ENCODE peak calls at places on chromosomes 11 and 22, in four cellular contexts. D, B, O and Z are unnamed samples.
A peak's percentile ranks its signal among the peaks of the same experiment; 100 is the strongest.

GRCh38 chr11:57324154-57324885 is 432 bp downstream of the TNKS1BP1 start:
- DNase-seq in D (peak; percentile 80), O (peak; percentile 76), B (peak; percentile 54), Z (no peak)

GRCh38 chr11:13964771-13965074 is 2.2 kb downstream of the SPON1 start:
- DNase-seq in B (no peak), D (no peak), O (no peak), Z (no peak)

GRCh38 chr11:122729139-122729538 is 73.6 kb downstream of the UBASH3B start:
- DNase-seq in D (no peak), O (no peak), B (no peak), Z (no peak)

GRCh38 chr11:107608809-107609208 is 17.9 kb downstream of the ELMOD1 start:
- DNase-seq in O (no peak), B (no peak), D (no peak), Z (no peak)

GRCh38 chr22:30989473-30989872 is 20.4 kb downstream of the TUG1 start:
- DNase-seq in O (no peak), D (no peak), B (no peak), Z (no peak)

GRCh38 chr22:38317995-38318715 is 922 bp upstream of the CSNK1E start:
- DNase-seq in O (no peak), B (peak; percentile 53), D (peak; percentile 78), Z (peak; percentile 78)

GRCh38 chr22:48055827-48056226 is 1293.4 kb downstream of the TBC1D22A start:
- DNase-seq in O (no peak), D (peak; percentile 32), B (no peak), Z (no peak)

GRCh38 chr11:124143034-124143433 is 27.8 kb downstream of the VWA5A start:
- DNase-seq in D (no peak), B (no peak), O (no peak), Z (no peak)

GRCh38 chr22:37681001-37681424 is 5.1 kb upstream of the NOL12 start:
- DNase-seq in O (no peak), D (no peak), B (no peak), Z (no peak)

GRCh38 chr11:133887692-133888332 is 42.5 kb upstream of the SPATA19 start:
- DNase-seq in D (no peak), O (no peak), B (no peak), Z (no peak)

GRCh38 chr11:90757851-90758494 is 535.1 kb upstream of the CHORDC1 start:
- DNase-seq in B (no peak), D (no peak), O (no peak), Z (no peak)

GRCh38 chr11:24588075-24588474 is 91.2 kb downstream of the LUZP2 start:
- DNase-seq in B (no peak), D (no peak), O (no peak), Z (peak; percentile 38)

GRCh38 chr22:31753005-31753633 is 700 bp upstream of the DEPDC5 start:
- DNase-seq in B (peak; percentile 37), D (peak; percentile 72), O (peak; percentile 93), Z (no peak)

GRCh38 chr22:32337015-32337414 is 20.7 kb upstream of the RFPL3 start:
- DNase-seq in D (no peak), B (no peak), O (no peak), Z (no peak)

GRCh38 chr11:74462009-74462408 is 5.3 kb downstream of the KCNE3 start:
- DNase-seq in B (peak; percentile 74), D (peak; percentile 91), O (no peak), Z (no peak)
- H3K4me3 ChIP-seq in B (peak overlapping the region; percentile 33), D (peak overlapping the region; percentile 52), O (no peak overlapping the region), Z (no peak overlapping the region)

GRCh38 chr11:77473001-77473800 is 693 bp downstream of the PAK1 start:
- DNase-seq in D (peak; percentile 83), B (peak; percentile 45), O (peak; percentile 77), Z (no peak)

GRCh38 chr11:77470971-77471370 is 2.9 kb downstream of the PAK1 start:
- DNase-seq in D (no peak), B (no peak), O (no peak), Z (no peak)

GRCh38 chr11:77470504-77470903 is 3.4 kb downstream of the PAK1 start:
- DNase-seq in B (no peak), O (no peak), D (no peak), Z (no peak)

GRCh38 chr11:77473801-77474508 is at the start of gene PAK1:
- DNase-seq in B (peak; percentile 76), O (peak; percentile 89), D (peak; percentile 95), Z (peak; percentile 45)

DNA sequence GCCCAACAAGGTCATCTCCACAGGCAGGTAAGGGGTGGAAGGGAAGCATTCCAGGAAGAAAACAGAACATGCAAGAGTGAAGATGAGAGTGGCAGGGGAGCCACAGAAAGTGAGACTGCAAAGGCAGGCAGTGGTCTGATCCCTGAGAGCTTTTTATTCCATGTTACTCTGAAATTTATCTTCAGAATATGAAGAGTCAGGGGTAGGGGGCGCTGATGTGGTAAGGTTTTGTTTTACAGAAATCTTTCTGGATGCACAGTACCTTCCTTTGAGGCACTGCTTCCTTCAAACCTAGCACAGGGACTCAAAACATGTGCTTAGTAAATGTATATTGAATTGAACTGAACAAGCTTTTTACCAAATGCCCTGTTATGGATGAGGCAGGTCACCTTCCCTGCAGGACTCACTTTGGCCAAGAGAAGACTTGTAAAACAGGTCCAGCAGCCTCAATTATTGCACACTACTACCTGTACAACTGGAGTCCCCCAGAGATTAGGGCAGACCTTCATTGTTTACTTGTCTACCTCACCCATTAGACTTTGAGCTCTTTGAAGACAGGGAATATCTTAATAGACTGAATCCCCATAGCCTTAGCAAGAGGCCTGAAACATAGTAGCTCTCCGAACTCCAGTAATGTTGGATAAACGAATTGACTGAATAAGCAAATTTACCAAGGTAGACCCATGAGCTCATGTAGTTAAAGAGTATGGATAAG is 2.2 kb downstream of the PAK1 start:
- DNase-seq in B (no peak), O (peak; percentile 59), D (no peak), Z (no peak)
- TF ChIP-seq CTCF in B (no peak), O (peak; percentile 29), D (peak; percentile 15), Z (peak; percentile 48)

GRCh38 chr22:29477919-29478318 is 2.1 kb upstream of the NEFH start:
- DNase-seq in B (no peak), D (no peak), O (no peak), Z (no peak)

GRCh38 chr22:29473001-29473400 is 7.0 kb upstream of the NEFH start:
- DNase-seq in D (no peak), O (no peak), B (no peak), Z (no peak)

GRCh38 chr22:29476116-29476515 is 3.9 kb upstream of the NEFH start:
- DNase-seq in O (peak; percentile 56), D (no peak), B (no peak), Z (no peak)

GRCh38 chr22:29478326-29479276 is 1.4 kb upstream of the NEFH start:
- DNase-seq in D (no peak), B (no peak), O (peak; percentile 72), Z (no peak)

GRCh38 chr22:29475550-29475949 is 4.5 kb upstream of the NEFH start:
- DNase-seq in B (no peak), O (no peak), D (no peak), Z (no peak)
- H3K27me3 ChIP-seq in B (peaks cover 95% of the 10 kb centered on the region), O (peaks cover 55% of the 10 kb centered on the region), D (peaks cover 21% of the 10 kb centered on the region), Z (peaks cover 58% of the 10 kb centered on the region)

DNA sequence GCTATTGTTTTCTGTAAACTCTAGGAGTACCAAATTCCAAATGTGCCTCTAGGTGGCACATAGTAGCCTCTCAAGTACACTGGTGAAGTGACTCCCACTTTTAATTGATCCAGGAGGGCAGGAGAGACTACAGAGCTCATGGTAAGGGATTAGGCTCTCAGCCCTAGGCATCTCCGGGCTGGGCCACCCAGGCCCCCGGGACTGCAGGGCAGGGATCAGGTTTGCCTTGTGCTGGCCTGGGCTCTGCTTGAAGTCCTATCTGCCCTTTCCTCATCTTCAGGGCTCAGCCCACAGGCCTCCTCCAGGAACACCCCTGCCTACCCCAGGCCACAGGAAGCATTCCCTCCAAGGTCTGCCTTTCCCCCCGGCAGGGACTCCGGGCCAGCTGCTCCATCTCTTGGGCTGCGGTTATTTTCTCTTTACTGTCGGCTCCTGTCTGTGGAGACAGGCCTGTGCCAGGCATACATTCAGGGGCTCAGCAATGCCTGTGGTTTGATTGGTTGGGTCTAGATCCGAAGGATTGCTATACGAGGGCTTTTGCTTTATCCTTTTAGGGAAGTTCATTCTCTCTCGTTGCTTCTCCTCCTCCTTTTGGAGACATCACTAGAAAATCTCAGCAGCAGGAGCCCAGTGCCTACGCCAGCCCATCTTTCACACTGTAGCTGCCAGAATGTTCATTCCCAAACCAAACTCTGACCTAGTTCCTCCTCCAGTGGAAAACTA is 32.8 kb downstream of the PARVA start:
- DNase-seq in B (no peak), D (no peak), O (peak; percentile 15), Z (no peak)
- H3K4me3 ChIP-seq in B (no peak overlapping the region), D (no peak overlapping the region), O (no peak overlapping the region), Z (no peak overlapping the region)

GRCh38 chr11:17473071-17473744 is 3.4 kb downstream of the ABCC8 start:
- DNase-seq in O (peak; percentile 65), B (no peak), D (no peak), Z (no peak)
- TF ChIP-seq CTCF in O (no peak), B (no peak), D (no peak), Z (peak; percentile 31)

DNA sequence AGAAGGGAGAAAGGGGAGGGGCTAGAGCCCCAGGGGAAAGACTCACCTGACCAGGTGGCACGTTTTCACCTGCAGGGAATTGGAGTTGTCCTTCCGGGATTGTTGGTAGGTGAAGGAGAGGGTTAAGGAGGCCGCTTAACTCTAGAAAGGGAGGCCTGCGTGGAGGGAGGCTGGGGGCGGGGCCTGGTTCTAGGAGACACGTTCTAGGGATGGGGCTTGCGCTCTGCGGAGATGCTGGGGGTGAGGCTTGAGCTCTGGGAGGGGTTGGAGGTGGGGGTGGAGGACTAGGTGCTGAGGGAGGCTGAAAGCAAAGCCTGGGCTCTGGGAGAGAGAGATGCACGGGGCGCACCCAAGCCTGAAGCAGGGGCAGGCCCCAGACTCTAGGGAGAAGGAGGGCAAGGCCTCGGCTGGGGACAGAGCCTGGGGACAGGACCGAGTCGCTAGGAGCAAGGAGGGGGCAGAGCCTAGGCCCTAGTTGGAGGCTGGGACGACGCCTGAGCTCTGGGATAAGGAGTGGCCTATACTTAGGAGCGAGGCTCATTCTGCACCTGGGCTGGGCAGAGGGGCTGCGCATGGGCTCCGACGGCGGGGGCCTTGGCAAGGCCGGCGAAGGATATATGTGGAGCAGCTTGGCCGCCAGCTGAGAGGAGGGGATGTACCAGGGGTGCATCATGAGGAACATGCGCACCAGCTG is 2.4 kb downstream of the RASGRP2 start:
- DNase-seq in D (no peak), O (no peak), B (no peak), Z (no peak)
- H3K27me3 ChIP-seq in D (no peaks in the 10 kb centered on the region), O (peaks cover 30% of the 10 kb centered on the region), B (no peaks in the 10 kb centered on the region), Z (peaks cover 80% of the 10 kb centered on the region)

DNA sequence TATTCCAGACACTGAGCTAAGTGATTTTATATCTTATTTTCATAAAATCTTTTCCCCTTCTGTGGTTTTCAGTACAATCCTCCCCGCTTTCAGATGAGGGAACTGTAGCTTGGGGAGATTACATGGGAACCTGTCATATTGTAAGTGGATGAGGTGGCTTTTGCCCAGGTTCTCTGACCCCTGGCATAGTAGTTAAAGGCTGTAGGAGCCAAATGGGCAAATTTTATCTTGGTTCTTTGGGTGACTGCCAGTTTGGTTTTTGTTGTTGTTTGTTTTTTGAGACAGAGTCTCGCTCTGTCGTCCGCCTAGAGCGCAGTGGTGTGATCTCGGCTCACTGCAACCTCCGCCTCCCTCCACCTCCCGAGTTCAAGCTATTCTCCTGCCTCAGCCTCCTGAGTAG is 411.6 kb upstream of the NARS2 start:
- DNase-seq in B (no peak), D (no peak), O (no peak), Z (no peak)
- H3K4me3 ChIP-seq in B (no peak overlapping the region), D (no peak overlapping the region), O (no peak overlapping the region), Z (no peak overlapping the region)